ENCODE peak calls at places on chromosomes 11 and 22, in six cellular contexts. O is aorta, T is cardiac muscle cell, Y is suprapubic skin, Z is SK-N-MC, S is Peyer's patch. D is an unnamed sample. For H3K36me3, the result is how much of the 10 kb centered on the place peaks cover.

GRCh38 chr22:21832291-21833290 is 34.9 kb downstream of the MAPK1 start:
- DNase-seq in O (no peak), Y (no peak), Z (no peak), T (peak), S (no peak), D (no peak)

GRCh38 chr22:45196308-45196707 is 32.6 kb downstream of the NUP50 start:
- DNase-seq in Y (no peak), T (no peak), Z (no peak), O (peak), S (no peak), D (no peak)

GRCh38 chr11:66856496-66857233 is at the start of gene LRFN4:
- DNase-seq in S (no peak), Z (no peak), T (peak), Y (no peak), O (peak), D (peak)

GRCh38 chr11:10348650-10349280 is 43.9 kb downstream of the ADM start:
- DNase-seq in T (no peak), S (no peak), Y (no peak), O (no peak), Z (no peak), D (no peak)

GRCh38 chr11:64855596-64856304 is 11.3 kb upstream of the CDC42BPG start:
- DNase-seq in Z (no peak), S (no peak), T (no peak), O (no peak), Y (no peak), D (no peak)

GRCh38 chr11:10623797-10624761 is 55.6 kb upstream of the LYVE1 start:
- DNase-seq in O (no peak), Y (no peak), Z (no peak), T (peak), S (no peak), D (no peak)

GRCh38 chr11:17004486-17005148 is 9.6 kb downstream of the PLEKHA7 start:
- DNase-seq in Z (no peak), T (no peak), O (no peak), Y (no peak), S (no peak), D (no peak)

GRCh38 chr11:63510360-63511130 is 4.7 kb downstream of the LGALS12 start:
- DNase-seq in Z (no peak), T (no peak), S (no peak), Y (no peak), O (no peak), D (no peak)

GRCh38 chr11:121466063-121466794 is 13.5 kb upstream of the SORL1-AS1 start:
- DNase-seq in Z (no peak), Y (peak), O (peak), S (peak), T (peak), D (peak)

GRCh38 chr11:66626926-66627325 is 10.5 kb downstream of the RBM14 start:
- DNase-seq in Z (no peak), O (no peak), Y (no peak), S (peak), T (no peak), D (no peak)

GRCh38 chr22:41237707-41238569 is 2.8 kb downstream of the CHADL start:
- DNase-seq in T (peak), Y (peak), O (peak), Z (no peak), S (peak), D (peak)

GRCh38 chr11:35944503-35945136 is 758 bp downstream of the LDLRAD3 start:
- DNase-seq in O (no peak), Z (no peak), Y (no peak), T (peak), S (no peak), D (no peak)

GRCh38 chr11:2516276-2517015 is 71.6 kb downstream of the KCNQ1 start:
- DNase-seq in Y (peak), Z (no peak), O (peak), T (no peak), S (peak), D (peak)

GRCh38 chr11:76236092-76237026 is 30.1 kb upstream of the WNT11 start:
- DNase-seq in O (peak), T (peak), S (peak), Y (peak), Z (no peak), D (no peak)

GRCh38 chr11:19080579-19080993 is 20.1 kb upstream of the MRGPRX2 start:
- DNase-seq in O (no peak), T (peak), Z (no peak), S (no peak), Y (no peak), D (no peak)

GRCh38 chr11:208177-208916 is 839 bp downstream of the RIC8A start:
- DNase-seq in T (peak), O (peak), Z (no peak), S (peak), Y (peak), D (peak)

GRCh38 chr11:61700720-61701119 is 20.5 kb downstream of the DAGLA start:
- DNase-seq in O (no peak), Z (no peak), Y (no peak), T (no peak), S (no peak), D (no peak)

GRCh38 chr11:112661571-112661970 is 299.6 kb upstream of the NCAM1 start:
- DNase-seq in O (no peak), Y (no peak), T (no peak), Z (no peak), S (no peak), D (no peak)

GRCh38 chr11:64489831-64490441 is 101.1 kb upstream of the SLC22A12 start:
- DNase-seq in Z (no peak), O (peak), T (peak), Y (no peak), S (peak), D (peak)

GRCh38 chr11:128934926-128935325 is 7.7 kb downstream of the TP53AIP1 start:
- DNase-seq in Y (no peak), Z (no peak), T (no peak), O (peak), S (no peak), D (no peak)

DNA sequence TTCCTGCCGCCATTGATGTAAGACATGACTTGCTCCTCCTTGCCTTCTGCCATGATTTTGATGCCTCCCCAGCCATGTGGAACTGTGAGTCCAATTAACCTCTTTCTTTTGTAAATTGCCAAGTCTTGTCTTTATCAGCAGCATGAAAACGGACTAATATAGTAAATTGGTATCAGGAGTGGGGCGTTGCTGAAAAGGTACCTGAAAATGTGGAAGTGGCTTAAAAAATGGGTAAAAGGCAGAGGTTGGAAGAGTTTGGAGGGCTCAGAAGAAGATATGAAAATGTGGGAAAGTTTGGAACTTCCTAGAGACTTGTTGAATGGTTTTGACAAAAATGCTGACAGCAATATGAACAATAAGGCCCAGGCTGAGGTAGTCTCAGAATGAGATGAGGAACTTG is 89.7 kb downstream of the RSF1 start:
- DNase-seq in O (no peak), Y (no peak), S (no peak), Z (no peak), T (no peak), D (no peak)
- H3K36me3 ChIP-seq in O (under half), Y (under half), S (under half), Z (under half), T (under half), D (under half)

GRCh38 chr11:3859373-3859881 is 4.0 kb downstream of the STIM1 start:
- DNase-seq in T (peak), Z (no peak), S (no peak), O (peak), Y (no peak), D (peak)
- H3K27ac ChIP-seq in T (peak), Z (no peak), S (no peak), O (peak), Y (peak), D (peak)

DNA sequence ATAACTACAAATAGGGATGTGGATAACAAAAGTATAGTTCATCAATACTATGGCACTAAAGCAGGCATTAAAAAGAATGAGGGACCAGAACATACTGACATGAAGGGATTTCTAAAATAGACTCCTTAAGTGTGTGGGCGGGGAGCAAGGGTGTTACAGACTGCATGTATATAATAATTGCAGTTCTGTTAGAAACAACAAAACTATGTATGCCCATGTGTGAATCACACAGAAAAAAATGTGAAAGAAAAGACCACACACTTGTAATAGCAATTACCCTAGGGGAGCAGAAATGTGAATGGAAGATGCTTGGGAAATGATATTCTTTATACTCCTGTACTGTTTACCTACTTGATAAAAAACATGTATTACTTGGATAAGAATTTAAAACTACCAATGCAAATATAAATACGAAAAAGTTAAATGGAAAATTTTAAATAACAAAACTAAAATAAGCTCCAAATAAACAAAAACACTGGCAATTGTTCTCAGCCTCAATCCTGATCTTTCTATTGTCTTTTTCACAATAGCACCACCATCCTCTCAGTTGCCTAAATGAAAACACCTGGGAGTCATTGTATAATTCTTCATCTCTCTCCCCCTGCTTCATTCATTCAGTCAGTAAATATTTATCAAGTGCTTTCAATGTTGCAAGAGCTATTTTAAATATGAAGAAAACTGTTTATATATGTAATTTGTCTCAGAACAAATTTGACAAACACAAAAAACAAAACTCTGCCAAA is 129.8 kb downstream of the FCHSD2 start:
- DNase-seq in T (no peak), S (no peak), Y (no peak), O (no peak), Z (no peak), D (no peak)
- H3K36me3 ChIP-seq in T (under half), S (under half), Y (under half), O (under half), Z (under half), D (under half)

GRCh38 chr22:29016067-29016938 is 45.3 kb downstream of the C22orf31 start:
- DNase-seq in T (no peak), S (no peak), O (no peak), Y (no peak), Z (no peak), D (no peak)
- H3K27ac ChIP-seq in T (no peak), S (no peak), O (no peak), Y (no peak), Z (no peak), D (no peak)

GRCh38 chr11:7637447-7638157 is 35.7 kb downstream of the CYB5R2 start:
- DNase-seq in T (no peak), O (no peak), S (no peak), Z (no peak), Y (no peak), D (no peak)
- H3K36me3 ChIP-seq in T (under half), O (under half), S (under half), Z (under half), Y (half or more), D (under half)

D was measured in colonic mucosa.